ENCODE peak calls at places on chromosome 16, in seven cellular contexts. L, I, G, U, P, X and V are unnamed samples.

GRCh38 chr16:50694206-50694605 is 800 bp downstream of the NOD2 start:
- DNase-seq in L (no peak), I (no peak), G (no peak), U (no peak), P (no peak), X (no peak), V (no peak)

GRCh38 chr16:53626161-53626560 is 77.5 kb downstream of the RPGRIP1L start:
- DNase-seq in L (no peak), I (no peak), G (no peak), U (no peak), P (peak), X (no peak), V (no peak)

GRCh38 chr16:14140916-14141315 is 69.8 kb downstream of the MRTFB start:
- DNase-seq in L (no peak), I (no peak), G (no peak), U (no peak), P (peak), X (no peak), V (no peak)

GRCh38 chr16:70696368-70696767 is 10.5 kb upstream of the MTSS2 start:
- DNase-seq in L (no peak), I (no peak), G (no peak), U (no peak), P (no peak), X (no peak), V (no peak)

GRCh38 chr16:31201511-31202401 is 804 bp downstream of the PYCARD start:
- DNase-seq in L (no peak), I (no peak), G (peak), U (no peak), P (peak), X (no peak), V (peak)

GRCh38 chr16:27698266-27698665 is 148.3 kb downstream of the KATNIP start:
- DNase-seq in L (no peak), I (no peak), G (no peak), U (no peak), P (no peak), X (peak), V (no peak)

GRCh38 chr16:49469930-49470451 is 96.4 kb downstream of the C16orf78 start:
- DNase-seq in L (no peak), I (no peak), G (peak), U (no peak), P (no peak), X (no peak), V (no peak)

GRCh38 chr16:80968386-80969113 is 38.1 kb downstream of the CMC2 start:
- DNase-seq in L (no peak), I (peak), G (no peak), U (peak), P (peak), X (no peak), V (no peak)

GRCh38 chr16:66168777-66169176 is 197.7 kb upstream of the CDH5 start:
- DNase-seq in L (no peak), I (no peak), G (no peak), U (no peak), P (no peak), X (no peak), V (no peak)

GRCh38 chr16:81175325-81175891 is 63.1 kb upstream of the BCO1 start:
- DNase-seq in L (no peak), I (peak), G (no peak), U (peak), P (peak), X (no peak), V (peak)

GRCh38 chr16:19411298-19411697 is 6.4 kb upstream of the TMC5 start:
- DNase-seq in L (no peak), I (no peak), G (no peak), U (no peak), P (no peak), X (no peak), V (no peak)

GRCh38 chr16:61595605-61596004 is 440.6 kb downstream of the CDH8 start:
- DNase-seq in L (no peak), I (no peak), G (no peak), U (no peak), P (no peak), X (no peak), V (no peak)

GRCh38 chr16:4981473-4981872 is 23.3 kb downstream of the SEC14L5 start:
- DNase-seq in L (no peak), I (no peak), G (no peak), U (no peak), P (no peak), X (no peak), V (no peak)

GRCh38 chr16:65308506-65308905 is 186.6 kb upstream of the CDH11 start:
- DNase-seq in L (no peak), I (no peak), G (no peak), U (no peak), P (no peak), X (no peak), V (no peak)

GRCh38 chr16:75264999-75265910 is 13.8 kb upstream of the BCAR1 start:
- DNase-seq in L (no peak), I (peak), G (peak), U (peak), P (no peak), X (no peak), V (no peak)

GRCh38 chr16:28879261-28879840 is 1.1 kb downstream of the ATP2A1 start:
- DNase-seq in L (no peak), I (no peak), G (peak), U (no peak), P (no peak), X (no peak), V (no peak)

GRCh38 chr16:8854298-8854948 is 14.4 kb downstream of the CARHSP1 start:
- DNase-seq in L (no peak), I (no peak), G (peak), U (no peak), P (no peak), X (no peak), V (no peak)

GRCh38 chr16:5581428-5581827 is 483.8 kb upstream of the EEF2KMT start:
- DNase-seq in L (no peak), I (no peak), G (no peak), U (no peak), P (no peak), X (no peak), V (no peak)

GRCh38 chr16:57413301-57413730 is 8.7 kb downstream of the CCL17 start:
- DNase-seq in L (no peak), I (no peak), G (no peak), U (no peak), P (no peak), X (no peak), V (no peak)

GRCh38 chr16:67936876-67937605 is 391 bp upstream of the PSMB10 start:
- DNase-seq in L (peak), I (peak), G (no peak), U (no peak), P (no peak), X (no peak), V (no peak)

GRCh38 chr16:55622930-55623561 is 32.7 kb upstream of the SLC6A2 start:
- DNase-seq in L (no peak), I (peak), G (no peak), U (peak), P (no peak), X (no peak), V (no peak)

GRCh38 chr16:67683767-67684166 is 17.2 kb downstream of the C16orf86 start:
- DNase-seq in L (no peak), I (no peak), G (no peak), U (no peak), P (no peak), X (no peak), V (no peak)

GRCh38 chr16:4111748-4112696 is 4.2 kb downstream of the ADCY9 start:
- DNase-seq in L (no peak), I (peak), G (peak), U (peak), P (peak), X (no peak), V (peak)

GRCh38 chr16:54446639-54447038 is 160.1 kb upstream of the IRX3 start:
- DNase-seq in L (no peak), I (peak), G (no peak), U (peak), P (peak), X (no peak), V (peak)

GRCh38 chr16:77579283-77579985 is 142.9 kb upstream of the NUDT7 start:
- DNase-seq in L (no peak), I (no peak), G (no peak), U (peak), P (peak), X (no peak), V (peak)